ENCODE peak calls at places on chromosomes 16 and 17, in four cellular contexts. One of them, this sample, is unnamed. For H3K27me3, the result is how much of the 10 kb centered on the place peaks cover.

GRCh38 chr17:43983515-43984411 is 20.7 kb upstream of the NAGS start:
- DNase-seq in trophoblast cell: no peak
- DNase-seq in IMR-90: no peak
- DNase-seq in H1: peak
- DNase-seq in this sample: no peak

GRCh38 chr17:75241143-75241430 is 20.3 kb downstream of the GGA3 start:
- DNase-seq in trophoblast cell: peak
- DNase-seq in IMR-90: no peak
- DNase-seq in H1: no peak
- DNase-seq in this sample: no peak

GRCh38 chr17:78412403-78412802 is 34.0 kb downstream of the PGS1 start:
- DNase-seq in trophoblast cell: peak
- DNase-seq in IMR-90: peak
- DNase-seq in H1: no peak
- DNase-seq in this sample: no peak

GRCh38 chr17:77049440-77049839 is 91.3 kb upstream of the SEC14L1 start:
- DNase-seq in trophoblast cell: no peak
- DNase-seq in IMR-90: no peak
- DNase-seq in H1: no peak
- DNase-seq in this sample: no peak

GRCh38 chr17:41265078-41265477 is at the start of gene KRTAP9-6:
- DNase-seq in trophoblast cell: no peak
- DNase-seq in IMR-90: no peak
- DNase-seq in H1: no peak
- DNase-seq in this sample: no peak

GRCh38 chr17:1294157-1294717 is 14.8 kb downstream of the TRARG1 start:
- DNase-seq in trophoblast cell: no peak
- DNase-seq in IMR-90: no peak
- DNase-seq in H1: no peak
- DNase-seq in this sample: no peak

GRCh38 chr17:76051571-76051970 is 20.7 kb downstream of the SRP68 start:
- DNase-seq in trophoblast cell: no peak
- DNase-seq in IMR-90: no peak
- DNase-seq in H1: no peak
- DNase-seq in this sample: no peak

GRCh38 chr17:27603446-27603820 is 27.6 kb upstream of the LGALS9 start:
- DNase-seq in trophoblast cell: no peak
- DNase-seq in IMR-90: no peak
- DNase-seq in H1: no peak
- DNase-seq in this sample: no peak

GRCh38 chr16:47571711-47572110 is 110.6 kb downstream of the PHKB start:
- DNase-seq in trophoblast cell: no peak
- DNase-seq in IMR-90: no peak
- DNase-seq in H1: no peak
- DNase-seq in this sample: no peak

GRCh38 chr16:66494916-66495315 is 55.0 kb downstream of the TK2 start:
- DNase-seq in trophoblast cell: no peak
- DNase-seq in IMR-90: no peak
- DNase-seq in H1: no peak
- DNase-seq in this sample: no peak

GRCh38 chr16:46638947-46639925 is 18.1 kb upstream of the SHCBP1 start:
- DNase-seq in trophoblast cell: no peak
- DNase-seq in IMR-90: peak
- DNase-seq in H1: no peak
- DNase-seq in this sample: no peak

GRCh38 chr17:181213-182163 is at the start of gene DOC2B:
- DNase-seq in trophoblast cell: peak
- DNase-seq in IMR-90: peak
- DNase-seq in H1: peak
- DNase-seq in this sample: peak

GRCh38 chr16:56617212-56618085 is 8.1 kb upstream of the MT1E start:
- DNase-seq in trophoblast cell: peak
- DNase-seq in IMR-90: peak
- DNase-seq in H1: peak
- DNase-seq in this sample: no peak

GRCh38 chr16:14286381-14287230 is 215.5 kb downstream of the MRTFB start:
- DNase-seq in trophoblast cell: no peak
- DNase-seq in IMR-90: no peak
- DNase-seq in H1: peak
- DNase-seq in this sample: no peak

GRCh38 chr17:12987120-12987519 is 30.7 kb downstream of the ELAC2 start:
- DNase-seq in trophoblast cell: no peak
- DNase-seq in IMR-90: no peak
- DNase-seq in H1: peak
- DNase-seq in this sample: no peak

GRCh38 chr16:11097782-11098167 is 153.4 kb downstream of the CLEC16A start:
- DNase-seq in trophoblast cell: no peak
- DNase-seq in IMR-90: no peak
- DNase-seq in H1: no peak
- DNase-seq in this sample: no peak

GRCh38 chr16:11100239-11100750 is 155.7 kb downstream of the SOCS1 start:
- DNase-seq in trophoblast cell: no peak
- DNase-seq in IMR-90: peak
- DNase-seq in H1: peak
- DNase-seq in this sample: no peak

GRCh38 chr16:11097094-11097781 is 152.9 kb downstream of the CLEC16A start:
- DNase-seq in trophoblast cell: no peak
- DNase-seq in IMR-90: no peak
- DNase-seq in H1: no peak
- DNase-seq in this sample: no peak

GRCh38 chr16:11099672-11100195 is 155.4 kb downstream of the CLEC16A start:
- DNase-seq in trophoblast cell: no peak
- DNase-seq in IMR-90: no peak
- DNase-seq in H1: no peak
- DNase-seq in this sample: no peak

DNA sequence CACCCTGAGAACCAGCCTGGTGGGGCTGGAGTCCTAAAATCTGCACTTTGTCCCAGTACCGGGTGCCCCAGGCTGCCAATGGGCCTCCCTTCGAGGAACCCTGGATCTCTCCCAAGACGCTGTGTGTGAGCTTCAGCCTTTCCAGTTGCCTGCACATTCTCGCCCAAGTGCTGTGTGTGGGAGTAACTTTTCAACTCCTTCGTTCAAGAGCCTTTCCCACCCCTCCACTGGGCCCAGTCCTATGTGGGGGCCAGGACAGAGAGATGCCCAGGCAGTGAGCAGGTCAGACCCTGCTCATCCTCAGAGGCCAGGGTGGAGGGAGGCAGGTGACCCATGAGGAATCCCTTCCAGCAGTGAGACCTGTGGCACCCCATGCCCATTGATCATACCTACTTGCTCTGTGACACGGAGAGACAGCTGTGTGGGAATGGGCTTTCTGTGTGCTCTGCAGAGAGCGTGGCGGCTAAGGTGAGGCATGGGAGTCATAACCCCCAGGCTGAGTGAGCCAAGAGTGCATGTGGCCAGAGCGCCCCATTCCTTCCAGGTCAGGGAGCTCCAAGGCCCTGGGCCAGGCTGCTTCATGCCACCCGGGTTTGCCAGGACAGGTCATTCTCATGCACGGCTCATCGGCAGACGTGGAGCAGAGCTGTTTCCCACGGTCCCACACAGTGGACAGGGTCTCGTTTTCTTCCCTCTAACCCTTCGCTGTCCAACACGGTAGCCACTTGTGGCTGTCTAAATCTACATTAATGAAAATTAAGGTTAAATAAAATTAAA is 154.4 kb downstream of the CLEC16A start:
- DNase-seq in trophoblast cell: no peak
- DNase-seq in IMR-90: no peak
- DNase-seq in H1: no peak
- DNase-seq in this sample: no peak
- H4K91ac ChIP-seq in trophoblast cell: no peak
- H4K91ac ChIP-seq in IMR-90: peak
- H4K91ac ChIP-seq in H1: no peak
- H4K91ac ChIP-seq in this sample: no peak

GRCh38 chr17:8409966-8410881 is 12.6 kb upstream of the RNF222 start:
- DNase-seq in trophoblast cell: peak
- DNase-seq in IMR-90: peak
- DNase-seq in H1: peak
- DNase-seq in this sample: peak
- H2AFZ ChIP-seq in trophoblast cell: no peak
- H2AFZ ChIP-seq in IMR-90: peak
- H2AFZ ChIP-seq in H1: peak
- H2AFZ ChIP-seq in this sample: peak

DNA sequence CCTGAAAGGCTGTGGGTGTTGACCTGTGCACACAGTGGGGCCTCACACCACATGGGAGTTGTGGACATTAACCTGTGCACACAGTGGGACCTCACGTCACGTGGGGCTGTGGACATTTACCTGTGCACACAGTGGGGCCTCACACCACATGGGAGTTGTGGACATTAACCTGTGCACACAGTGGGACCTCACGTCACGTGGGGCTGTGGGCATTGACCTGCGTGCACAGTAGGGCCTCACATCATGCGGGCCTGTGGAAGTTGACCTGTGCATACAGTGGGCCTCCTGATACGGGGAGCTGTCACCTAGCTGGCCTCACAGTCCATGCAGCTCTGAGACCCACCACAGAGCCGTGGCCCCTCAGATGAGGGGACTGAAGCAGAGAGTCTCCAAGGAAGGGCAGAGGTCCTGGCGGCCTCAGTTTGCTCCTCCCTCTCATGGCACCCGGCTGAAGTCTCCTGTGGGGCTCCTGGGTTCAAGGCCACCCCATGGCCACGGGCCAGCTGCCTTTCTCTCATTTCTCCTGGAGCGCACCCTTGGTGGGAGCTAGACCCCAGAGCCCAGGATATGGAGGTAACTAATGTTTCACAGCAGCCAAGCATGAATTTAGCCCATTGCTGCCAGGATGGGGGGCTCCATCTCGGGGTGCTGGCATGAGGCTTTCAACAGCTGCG is 21.0 kb downstream of the CACNA1H start:
- DNase-seq in trophoblast cell: no peak
- DNase-seq in IMR-90: no peak
- DNase-seq in H1: no peak
- DNase-seq in this sample: no peak
- H3K27me3 ChIP-seq in trophoblast cell: under half
- H3K27me3 ChIP-seq in IMR-90: under half
- H3K27me3 ChIP-seq in H1: under half
- H3K27me3 ChIP-seq in this sample: under half

GRCh38 chr17:40063034-40063765 is 435 bp downstream of the THRA start:
- DNase-seq in trophoblast cell: no peak
- DNase-seq in IMR-90: no peak
- DNase-seq in H1: peak
- DNase-seq in this sample: no peak
- H4K91ac ChIP-seq in trophoblast cell: peak
- H4K91ac ChIP-seq in IMR-90: peak
- H4K91ac ChIP-seq in H1: peak
- H4K91ac ChIP-seq in this sample: no peak

DNA sequence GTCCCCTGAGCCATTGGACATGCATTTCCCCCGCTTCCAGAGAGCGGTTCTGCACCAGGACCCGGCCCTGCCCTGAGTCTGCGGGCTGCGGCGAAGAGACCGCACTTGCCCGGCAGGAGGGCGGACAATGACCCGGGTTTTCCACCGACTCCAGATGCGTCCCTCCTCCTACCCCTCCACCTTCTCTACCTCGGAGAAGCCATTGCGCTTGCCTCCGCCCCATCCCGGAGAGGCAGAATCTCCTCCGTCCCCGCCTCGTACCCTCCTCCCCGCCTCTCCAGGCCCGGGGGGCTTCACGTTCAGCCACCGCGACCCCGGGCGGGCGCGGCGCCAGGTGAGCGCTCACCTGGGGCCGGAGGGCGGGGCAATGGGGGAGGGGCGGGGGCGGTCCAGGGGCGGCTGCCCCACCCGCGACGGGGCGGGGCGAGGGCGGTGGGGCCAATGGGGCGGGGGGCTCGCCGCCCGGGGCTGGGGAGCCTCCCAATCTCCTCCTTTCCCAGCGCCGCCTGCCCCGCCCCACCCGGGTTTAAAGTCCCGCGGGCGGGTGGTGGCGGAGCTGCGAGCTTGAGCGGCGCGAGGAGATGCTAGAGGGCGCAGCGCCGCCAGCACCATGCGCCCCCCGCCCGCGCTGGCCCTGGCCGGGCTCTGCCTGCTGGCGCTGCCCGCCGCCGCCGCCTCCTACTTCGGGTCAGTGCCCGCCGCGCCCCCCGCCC is at the start of gene WNT9B:
- DNase-seq in trophoblast cell: no peak
- DNase-seq in IMR-90: no peak
- DNase-seq in H1: peak
- DNase-seq in this sample: no peak
- H2AFZ ChIP-seq in trophoblast cell: peak
- H2AFZ ChIP-seq in IMR-90: peak
- H2AFZ ChIP-seq in H1: peak
- H2AFZ ChIP-seq in this sample: peak

DNA sequence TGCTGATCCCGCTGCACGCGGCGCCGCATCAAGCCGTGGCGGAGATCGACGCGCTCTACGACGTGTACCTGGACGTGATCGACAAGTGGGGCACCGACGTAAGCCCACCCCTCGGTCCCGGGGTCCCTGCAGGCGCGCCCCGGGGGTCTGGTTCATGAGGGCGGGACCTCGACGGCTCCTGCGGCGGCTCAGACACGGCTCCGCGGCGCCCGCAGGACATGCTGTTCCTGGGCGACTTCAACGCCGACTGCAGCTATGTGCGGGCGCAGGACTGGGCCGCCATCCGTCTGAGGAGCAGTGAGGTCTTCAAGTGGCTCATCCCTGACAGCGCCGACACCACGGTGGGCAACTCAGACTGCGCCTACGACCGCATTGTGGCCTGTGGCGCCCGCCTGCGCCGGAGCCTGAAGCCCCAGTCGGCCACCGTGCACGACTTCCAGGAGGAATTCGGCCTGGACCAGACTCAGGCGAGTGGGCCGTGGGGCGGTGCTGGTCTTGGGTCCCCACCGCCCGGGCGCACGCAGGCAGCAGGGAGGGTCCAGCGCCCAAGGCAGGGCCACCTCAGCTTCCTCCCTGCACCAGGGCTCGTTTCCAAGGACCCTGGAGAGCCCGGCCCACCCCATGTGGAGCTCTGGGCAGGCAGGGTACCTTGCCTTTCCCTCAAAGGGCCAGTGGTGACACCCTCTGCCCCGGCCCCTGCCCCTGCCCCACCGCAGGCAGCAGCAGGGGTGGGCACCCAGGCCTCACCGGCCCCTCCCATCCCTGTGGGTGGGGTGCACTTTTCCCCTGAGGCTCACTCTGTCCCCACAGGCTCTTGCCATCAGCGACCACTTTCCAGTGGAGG is 1.5 kb downstream of the DNASE1L2 start:
- DNase-seq in trophoblast cell: peak
- DNase-seq in IMR-90: no peak
- DNase-seq in H1: peak
- DNase-seq in this sample: no peak
- H3K27me3 ChIP-seq in trophoblast cell: under half
- H3K27me3 ChIP-seq in IMR-90: under half
- H3K27me3 ChIP-seq in H1: under half
- H3K27me3 ChIP-seq in this sample: under half

This sample was measured in neuronal stem cell.